ENCODE peak calls at places on chromosome 19, in seven cellular contexts. U is cardiac muscle cell, F is astrocyte, I is ovary, Q is MG63, B is ascending aorta, M is transverse colon. Y is an unnamed sample.

GRCh38 chr19:29873024-29873800 is 61.4 kb downstream of the CCNE1 start:
- DNase-seq in U (peak; percentile 77), F (no peak), I (peak; percentile 64), Q (peak; percentile 57), B (peak; percentile 68), M (peak; percentile 49), Y (no peak)

GRCh38 chr19:39398297-39398864 is 7.2 kb downstream of the MED29 start:
- DNase-seq in U (no peak), F (peak; percentile 65), I (peak; percentile 46), Q (peak; percentile 78), B (peak; percentile 86), M (peak; percentile 89), Y (peak; percentile 93)

GRCh38 chr19:52188822-52189744 is 769 bp upstream of the PPP2R1A start:
- DNase-seq in U (peak; percentile 61), F (no peak), I (no peak), Q (no peak), B (no peak), M (no peak), Y (peak; percentile 38)

GRCh38 chr19:46198756-46199155 is 30.8 kb upstream of the IGFL1 start:
- DNase-seq in U (no peak), F (peak; percentile 21), I (no peak), Q (no peak), B (no peak), M (no peak), Y (peak; percentile 79)

GRCh38 chr19:45506991-45507863 is at the start of gene VASP:
- DNase-seq in U (peak; percentile 91), F (peak; percentile 72), I (peak; percentile 87), Q (peak; percentile 92), B (peak; percentile 93), M (peak; percentile 96), Y (peak; percentile 78)

GRCh38 chr19:3025516-3025890 is 3.6 kb downstream of the TLE2 start:
- DNase-seq in U (no peak), F (no peak), I (no peak), Q (no peak), B (no peak), M (peak; percentile 67), Y (no peak)

GRCh38 chr19:12294308-12295158 is at the start of gene ZNF44:
- DNase-seq in U (peak; percentile 99), F (peak; percentile 88), I (peak; percentile 98), Q (peak; percentile 99), B (peak; percentile 99), M (peak; percentile 99), Y (peak; percentile 93)

GRCh38 chr19:21202865-21203494 is 61.1 kb downstream of the ZNF431 start:
- DNase-seq in U (peak; percentile 64), F (peak; percentile 2), I (no peak), Q (no peak), B (no peak), M (no peak), Y (peak; percentile 37)

GRCh38 chr19:45391346-45391745 is 13.5 kb downstream of the PPP1R13L start:
- DNase-seq in U (no peak), F (no peak), I (no peak), Q (no peak), B (no peak), M (no peak), Y (no peak)

GRCh38 chr19:2616741-2617392 is 85.6 kb downstream of the GNG7 start:
- DNase-seq in U (no peak), F (no peak), I (no peak), Q (no peak), B (no peak), M (peak; percentile 50), Y (no peak)

GRCh38 chr19:45498411-45499195 is at the start of gene PPM1N:
- DNase-seq in U (peak; percentile 40), F (no peak), I (no peak), Q (no peak), B (no peak), M (no peak), Y (no peak)

GRCh38 chr19:44658069-44658727 is 13.1 kb upstream of the CEACAM19 start:
- DNase-seq in U (no peak), F (no peak), I (no peak), Q (no peak), B (no peak), M (no peak), Y (no peak)

GRCh38 chr19:3867971-3868769 is 668 bp downstream of the ZFR2 start:
- DNase-seq in U (no peak), F (no peak), I (no peak), Q (no peak), B (no peak), M (no peak), Y (no peak)

GRCh38 chr19:53463263-53463662 is 4.3 kb upstream of the ZNF813 start:
- DNase-seq in U (peak; percentile 12), F (peak; percentile 18), I (peak; percentile 77), Q (peak; percentile 7), B (peak; percentile 63), M (peak; percentile 15), Y (no peak)

GRCh38 chr19:31058676-31059075 is 290.6 kb downstream of the TSHZ3 start:
- DNase-seq in U (no peak), F (no peak), I (no peak), Q (no peak), B (no peak), M (no peak), Y (no peak)

GRCh38 chr19:6060600-6061391 is 49.5 kb downstream of the RFX2 start:
- DNase-seq in U (no peak), F (peak; percentile 87), I (no peak), Q (no peak), B (peak; percentile 66), M (no peak), Y (peak; percentile 17)

GRCh38 chr19:19652482-19653295 is 9.2 kb upstream of the GMIP start:
- DNase-seq in U (no peak), F (no peak), I (no peak), Q (peak; percentile 56), B (no peak), M (no peak), Y (no peak)

DNA sequence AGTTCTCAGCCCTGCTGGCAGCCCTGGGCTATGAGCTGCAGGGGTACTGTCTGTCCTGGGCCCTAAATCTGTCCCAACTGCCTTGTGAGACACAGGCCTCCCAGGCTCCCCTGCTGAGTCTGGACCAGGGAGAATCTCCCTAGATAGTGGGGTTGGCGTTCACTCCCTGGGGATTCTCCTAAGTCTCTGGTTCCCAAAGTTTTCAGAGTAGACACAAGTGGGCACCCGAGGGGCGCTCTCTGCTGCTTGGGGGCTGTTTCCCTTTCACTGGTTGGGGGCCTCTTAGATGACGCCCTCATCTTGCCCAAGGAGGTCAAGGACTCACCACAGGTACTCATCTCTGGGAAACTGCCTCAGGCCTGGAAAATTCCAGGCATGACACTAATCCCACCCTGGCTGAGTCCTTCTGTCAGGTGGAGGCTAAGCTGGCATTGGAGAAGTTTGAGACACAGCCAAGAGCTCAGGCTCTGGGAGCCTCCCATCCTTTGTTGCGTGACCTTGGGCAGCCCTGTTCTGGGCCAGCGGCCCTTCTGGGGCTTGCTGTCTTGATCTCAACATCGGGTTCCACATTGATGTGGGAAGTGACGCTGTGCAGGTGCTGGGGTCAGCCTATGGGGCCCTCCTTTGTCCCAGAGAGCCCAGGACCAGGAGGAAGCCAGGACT is 3.9 kb downstream of the RPL18A start:
- DNase-seq in U (no peak), F (no peak), I (no peak), Q (no peak), B (no peak), M (no peak), Y (no peak)
- H3K36me3 ChIP-seq in U (peaks cover 26% of the 10 kb centered on the region), F (peaks cover 28% of the 10 kb centered on the region), I (no peaks in the 10 kb centered on the region), Q (peaks cover 52% of the 10 kb centered on the region), B (peaks cover 38% of the 10 kb centered on the region), M (no peaks in the 10 kb centered on the region), Y (peaks cover 26% of the 10 kb centered on the region)

GRCh38 chr19:33418461-33418860 is 45.0 kb downstream of the CEBPG start:
- DNase-seq in U (no peak), F (no peak), I (no peak), Q (no peak), B (no peak), M (no peak), Y (no peak)
- H3K36me3 ChIP-seq in U (no peaks in the 10 kb centered on the region), F (no peaks in the 10 kb centered on the region), I (no peaks in the 10 kb centered on the region), Q (no peaks in the 10 kb centered on the region), B (no peaks in the 10 kb centered on the region), M (no peaks in the 10 kb centered on the region), Y (no peaks in the 10 kb centered on the region)

DNA sequence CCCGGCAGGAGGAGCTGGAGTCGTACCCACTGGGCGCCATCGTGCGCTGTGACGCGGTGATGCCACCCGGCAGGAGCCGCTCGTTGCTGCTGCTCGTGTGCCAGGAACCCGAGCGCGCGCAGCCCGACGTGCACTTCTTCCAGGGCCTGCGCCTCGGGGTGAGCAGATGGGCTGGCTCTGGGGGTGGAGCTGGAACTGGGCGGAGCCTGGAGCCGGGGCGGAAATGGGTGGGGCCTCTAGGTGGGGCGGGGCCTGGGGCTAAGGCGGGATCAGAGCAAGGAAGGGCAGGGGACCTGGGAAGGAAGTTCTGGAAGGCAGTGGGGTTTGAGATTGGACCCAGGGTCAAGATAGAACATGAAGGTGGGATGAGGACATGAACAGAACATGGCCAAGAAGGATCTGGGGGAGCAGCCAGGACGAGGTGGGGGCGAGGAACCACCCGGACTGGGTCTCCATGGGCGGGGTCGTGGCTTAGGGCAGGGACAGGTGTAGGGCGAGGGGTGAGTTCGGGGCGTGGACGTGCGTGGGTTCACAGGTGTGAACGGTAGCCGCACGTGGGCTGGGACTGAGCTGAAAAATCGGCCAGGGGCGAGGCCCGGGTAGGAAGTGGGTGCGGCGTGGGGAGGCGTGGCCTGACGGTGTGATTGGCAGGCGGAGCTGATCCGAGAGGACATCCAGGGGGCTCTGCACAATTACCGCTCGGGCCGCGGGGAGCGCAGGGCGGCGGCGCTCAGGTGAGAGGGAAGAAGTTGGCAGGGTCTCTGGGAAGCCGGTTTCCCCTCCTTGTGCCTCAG is 4.6 kb downstream of the EPS8L1 start:
- DNase-seq in U (peak; percentile 75), F (no peak), I (peak; percentile 60), Q (peak; percentile 73), B (no peak), M (peak; percentile 91), Y (peak; percentile 61)
- H3K36me3 ChIP-seq in U (no peaks in the 10 kb centered on the region), F (no peaks in the 10 kb centered on the region), I (no peaks in the 10 kb centered on the region), Q (no peaks in the 10 kb centered on the region), B (no peaks in the 10 kb centered on the region), M (no peaks in the 10 kb centered on the region), Y (peaks cover 8% of the 10 kb centered on the region)

GRCh38 chr19:16226878-16227836 is 29.4 kb downstream of the AP1M1 start:
- DNase-seq in U (no peak), F (no peak), I (no peak), Q (no peak), B (no peak), M (no peak), Y (no peak)
- H3K36me3 ChIP-seq in U (peaks cover 3% of the 10 kb centered on the region), F (peaks cover 27% of the 10 kb centered on the region), I (no peaks in the 10 kb centered on the region), Q (peaks cover 85% of the 10 kb centered on the region), B (peaks cover 90% of the 10 kb centered on the region), M (no peaks in the 10 kb centered on the region), Y (peaks cover 41% of the 10 kb centered on the region)

GRCh38 chr19:16379521-16380313 is 55.1 kb downstream of the KLF2 start:
- DNase-seq in U (no peak), F (no peak), I (peak; percentile 16), Q (no peak), B (no peak), M (no peak), Y (no peak)
- H3K36me3 ChIP-seq in U (peaks cover 12% of the 10 kb centered on the region), F (peaks cover 1% of the 10 kb centered on the region), I (no peaks in the 10 kb centered on the region), Q (peaks cover 61% of the 10 kb centered on the region), B (peaks cover 33% of the 10 kb centered on the region), M (no peaks in the 10 kb centered on the region), Y (peaks cover 14% of the 10 kb centered on the region)

Y was measured in bronchial epithelial cell.